ENCODE peak calls at places on chromosomes 6 and 20, in nine cellular contexts. L, T, J, R, I, X, P, E and N are unnamed samples.

GRCh38 chr20:59177266-59178250 is 13.9 kb downstream of the ZNF831 start:
- DNase-seq in X (no peak), I (no peak), T (no peak), J (no peak), E (no peak), P (no peak), L (no peak), R (no peak), N (no peak)

GRCh38 chr6:116764961-116765841 is at the start of gene FAM162B:
- DNase-seq in P (peak), I (peak), R (no peak), X (no peak), E (peak), L (peak), J (no peak), T (peak), N (no peak)

GRCh38 chr6:116561377-116562018 is 7.9 kb downstream of the CALHM4 start:
- DNase-seq in J (no peak), I (peak), X (peak), E (peak), R (peak), L (peak), T (peak), P (peak), N (no peak)

GRCh38 chr20:1255675-1256074 is 10.4 kb upstream of the SNPH start:
- DNase-seq in E (no peak), P (no peak), X (no peak), R (no peak), I (no peak), J (no peak), L (no peak), T (no peak), N (no peak)

GRCh38 chr20:10074513-10074912 is 39.7 kb downstream of the ANKEF1 start:
- DNase-seq in T (peak), P (peak), X (no peak), R (no peak), L (no peak), J (peak), E (peak), I (peak), N (no peak)

GRCh38 chr6:156852858-156853216 is 75.7 kb downstream of the ARID1B start:
- DNase-seq in J (no peak), X (no peak), I (no peak), E (no peak), T (no peak), P (no peak), R (no peak), L (no peak), N (no peak)

GRCh38 chr20:50995506-50995905 is 27.4 kb downstream of the KCNG1 start:
- DNase-seq in T (no peak), I (no peak), P (no peak), X (no peak), R (no peak), E (no peak), J (no peak), L (no peak), N (no peak)

GRCh38 chr6:30260036-30260504 is 46.9 kb upstream of the TRIM26 start:
- DNase-seq in R (no peak), X (no peak), J (no peak), E (no peak), L (no peak), P (no peak), T (no peak), I (peak), N (no peak)

GRCh38 chr6:132401120-132401940 is at the start of gene MOXD1:
- DNase-seq in I (peak), P (no peak), E (peak), R (no peak), L (peak), J (no peak), X (no peak), T (no peak), N (no peak)

GRCh38 chr6:92329416-92329815 is 1089.9 kb downstream of the EPHA7 start:
- DNase-seq in J (no peak), R (no peak), X (no peak), P (peak), I (no peak), L (no peak), E (no peak), T (no peak), N (no peak)

GRCh38 chr20:2746636-2747265 is 53.7 kb downstream of the CPXM1 start:
- DNase-seq in R (no peak), I (no peak), L (no peak), X (no peak), E (no peak), P (no peak), T (no peak), J (no peak), N (no peak)

GRCh38 chr20:35971981-35972380 is 3.6 kb downstream of the CNBD2 start:
- DNase-seq in E (no peak), P (no peak), X (no peak), I (no peak), J (no peak), R (no peak), L (no peak), T (no peak), N (no peak)

GRCh38 chr6:100998111-100998510 is 117.0 kb upstream of the ASCC3 start:
- DNase-seq in I (no peak), J (no peak), P (peak), L (no peak), R (no peak), T (no peak), X (no peak), E (no peak), N (no peak)

GRCh38 chr6:24492475-24492874 is 2.3 kb upstream of the ALDH5A1 start:
- DNase-seq in E (no peak), J (no peak), L (no peak), X (no peak), I (peak), R (no peak), T (no peak), P (no peak), N (no peak)

GRCh38 chr6:165768961-165769360 is 105.9 kb upstream of the PDE10A start:
- DNase-seq in T (no peak), R (no peak), E (no peak), J (no peak), I (no peak), P (no peak), X (no peak), L (no peak), N (no peak)

GRCh38 chr6:103122766-103123601 is 1729.5 kb downstream of the GRIK2 start:
- DNase-seq in T (no peak), X (no peak), P (peak), I (peak), J (peak), R (peak), L (no peak), E (no peak), N (no peak)

GRCh38 chr6:40436685-40437604 is 150.2 kb downstream of the LRFN2 start:
- DNase-seq in L (no peak), E (no peak), P (peak), T (no peak), J (no peak), I (no peak), X (no peak), R (no peak), N (no peak)

GRCh38 chr6:147709396-147710272 is 201.1 kb downstream of the SAMD5 start:
- DNase-seq in X (no peak), I (peak), E (no peak), R (no peak), T (no peak), J (no peak), L (no peak), P (no peak), N (no peak)

GRCh38 chr20:2217857-2218529 is 77.8 kb upstream of the TGM3 start:
- DNase-seq in L (no peak), P (no peak), I (no peak), J (no peak), X (no peak), T (peak), E (no peak), R (peak), N (no peak)

GRCh38 chr6:17115251-17116089 is 13.6 kb downstream of the STMND1 start:
- DNase-seq in J (peak), E (no peak), L (peak), X (no peak), I (peak), T (no peak), P (peak), R (no peak), N (no peak)

GRCh38 chr6:23027281-23027680 is 457.9 kb downstream of the HDGFL1 start:
- DNase-seq in R (no peak), X (no peak), E (no peak), T (no peak), J (no peak), P (no peak), L (no peak), I (no peak), N (no peak)

GRCh38 chr6:48613221-48613949 is 502.4 kb upstream of the PTCHD4 start:
- DNase-seq in X (no peak), L (no peak), I (no peak), E (no peak), J (peak), P (no peak), R (no peak), T (no peak), N (no peak)

GRCh38 chr6:18400831-18401446 is 13.8 kb downstream of the RNF144B start:
- DNase-seq in T (no peak), J (no peak), X (no peak), L (no peak), E (no peak), R (no peak), P (peak), I (no peak), N (no peak)

GRCh38 chr6:166489301-166490155 is 97.0 kb downstream of the RAMACL start:
- DNase-seq in E (peak), L (no peak), X (no peak), J (no peak), R (no peak), T (no peak), P (no peak), I (no peak), N (no peak)

GRCh38 chr20:38145094-38146075 is 19.7 kb downstream of the TGM2 start:
- DNase-seq in J (no peak), X (no peak), P (peak), R (no peak), T (no peak), E (no peak), L (peak), I (no peak), N (no peak)

GRCh38 chr20:34997171-34997570 is 41.5 kb downstream of the MYH7B start:
- DNase-seq in J (no peak), L (peak), E (no peak), P (no peak), I (no peak), R (no peak), T (no peak), X (no peak), N (no peak)

GRCh38 chr6:37714836-37715425 is 17.2 kb upstream of the MDGA1 start:
- DNase-seq in I (no peak), R (no peak), P (no peak), E (no peak), L (no peak), J (no peak), T (no peak), X (no peak), N (no peak)

GRCh38 chr6:46393161-46393939 is 97.9 kb downstream of the RCAN2 start:
- DNase-seq in J (no peak), X (no peak), T (no peak), R (no peak), P (no peak), L (no peak), E (no peak), I (no peak), N (no peak)

GRCh38 chr20:11234181-11234969 is 560.6 kb upstream of the JAG1 start:
- DNase-seq in X (no peak), I (no peak), L (no peak), T (no peak), J (no peak), E (no peak), P (no peak), R (no peak), N (no peak)

GRCh38 chr20:859661-860294 is 26.3 kb downstream of the FAM110A start:
- DNase-seq in X (no peak), I (no peak), R (no peak), J (no peak), L (no peak), P (no peak), T (no peak), E (no peak), N (no peak)

GRCh38 chr20:22581437-22582385 is 2.7 kb downstream of the FOXA2 start:
- DNase-seq in T (no peak), X (no peak), E (no peak), I (no peak), L (no peak), R (no peak), J (no peak), P (no peak), N (no peak)
- H3K4me3 ChIP-seq in T (no peak), X (no peak), E (no peak), I (no peak), L (no peak), R (peak), J (no peak), P (no peak), N (no peak)

GRCh38 chr6:2752477-2753115 is 1.9 kb upstream of the MYLK4 start:
- DNase-seq in J (no peak), P (no peak), L (no peak), T (no peak), E (no peak), I (no peak), X (no peak), R (no peak), N (no peak)

GRCh38 chr6:2754396-2754795 is 3.7 kb upstream of the MYLK4 start:
- DNase-seq in R (no peak), I (no peak), E (no peak), P (no peak), J (no peak), X (no peak), T (no peak), L (no peak), N (no peak)

GRCh38 chr6:2754911-2755310 is 4.2 kb upstream of the MYLK4 start:
- DNase-seq in R (no peak), X (no peak), T (no peak), J (no peak), L (no peak), P (no peak), I (no peak), E (no peak), N (no peak)

GRCh38 chr6:2753116-2753489 is 2.4 kb upstream of the MYLK4 start:
- DNase-seq in I (no peak), T (no peak), L (no peak), R (no peak), X (no peak), E (no peak), P (no peak), J (no peak), N (no peak)

DNA sequence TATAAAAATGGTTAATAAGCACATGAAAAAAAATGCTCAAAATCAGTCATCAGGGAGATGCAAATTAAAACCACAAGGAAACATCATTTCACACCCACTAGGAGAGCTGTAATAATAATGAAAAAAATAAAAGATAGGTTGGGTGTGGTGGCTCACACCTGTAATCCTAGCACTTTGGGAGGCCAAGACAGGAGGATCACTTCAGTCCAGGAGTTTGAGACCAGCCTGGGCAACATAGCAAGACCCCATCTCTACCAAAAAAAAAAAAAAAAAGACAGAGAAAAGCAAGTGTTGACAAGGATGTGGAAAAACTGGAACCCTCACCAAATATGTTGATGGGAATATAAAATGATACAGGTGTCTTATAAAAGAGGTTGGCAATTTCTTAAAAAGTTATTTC is 3.0 kb upstream of the MYLK4 start:
- DNase-seq in E (no peak), J (no peak), X (no peak), P (no peak), T (no peak), I (no peak), R (no peak), L (no peak), N (no peak)
- H3K4me3 ChIP-seq in E (no peak), J (no peak), X (no peak), P (no peak), T (no peak), I (no peak), R (no peak), L (no peak), N (no peak)

GRCh38 chr20:62062661-62063600 is 2.8 kb downstream of the TAF4 start:
- DNase-seq in X (no peak), L (no peak), R (no peak), J (no peak), E (no peak), T (no peak), I (no peak), P (no peak), N (no peak)
- H3K4me3 ChIP-seq in X (no peak), L (peak), R (no peak), J (no peak), E (peak), T (peak), I (no peak), P (peak), N (peak)

GRCh38 chr6:106704327-106704726 is 74.9 kb downstream of the QRSL1 start:
- DNase-seq in P (no peak), E (no peak), X (no peak), L (no peak), I (no peak), J (no peak), T (no peak), R (no peak), N (no peak)

GRCh38 chr6:106705156-106705555 is 75.8 kb downstream of the QRSL1 start:
- DNase-seq in T (no peak), L (no peak), P (no peak), R (no peak), E (no peak), X (no peak), J (no peak), I (no peak), N (no peak)

GRCh38 chr6:106702451-106703110 is 73.2 kb downstream of the QRSL1 start:
- DNase-seq in E (no peak), X (no peak), P (no peak), R (no peak), T (no peak), L (no peak), I (peak), J (no peak), N (no peak)

GRCh38 chr6:106700581-106700980 is 71.2 kb downstream of the QRSL1 start:
- DNase-seq in E (no peak), T (no peak), P (no peak), J (no peak), I (no peak), R (no peak), L (no peak), X (no peak), N (no peak)

DNA sequence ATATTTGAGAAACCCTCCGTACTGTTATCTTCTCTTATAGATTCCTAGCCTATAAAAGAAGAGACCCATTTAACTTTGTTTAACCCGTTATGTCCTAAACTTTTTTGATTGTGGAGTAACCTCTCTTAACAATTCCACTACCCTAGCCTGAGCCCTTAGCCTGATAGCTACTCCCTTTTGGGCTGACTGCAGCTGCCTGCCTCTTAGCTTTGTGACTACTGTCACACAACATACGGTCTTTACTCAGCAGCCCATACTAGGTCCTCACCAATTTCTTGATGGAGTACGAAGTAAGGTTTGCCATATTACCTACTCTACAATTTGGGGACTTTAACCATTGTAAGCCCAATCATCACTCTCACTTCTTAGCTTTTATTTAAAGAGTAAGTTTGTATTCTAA is 72.7 kb downstream of the QRSL1 start:
- DNase-seq in E (no peak), J (no peak), L (no peak), R (no peak), I (no peak), X (no peak), P (no peak), T (no peak), N (no peak)
- H3K4me3 ChIP-seq in E (no peak), J (no peak), L (no peak), R (no peak), I (no peak), X (no peak), P (no peak), T (no peak), N (no peak)

GRCh38 chr6:27422651-27423332 is 34.2 kb downstream of the ZNF391 start:
- DNase-seq in I (no peak), X (no peak), P (no peak), L (no peak), R (no peak), E (no peak), J (no peak), T (no peak), N (no peak)
- H3K4me3 ChIP-seq in I (no peak), X (no peak), P (no peak), L (no peak), R (no peak), E (no peak), J (peak), T (no peak), N (no peak)

GRCh38 chr6:28884423-28885148 is 39.2 kb downstream of the TRIM27 start:
- DNase-seq in E (no peak), R (no peak), P (no peak), L (no peak), J (no peak), T (no peak), X (peak), I (no peak), N (no peak)

GRCh38 chr6:28876702-28877101 is 47.1 kb downstream of the TRIM27 start:
- DNase-seq in L (no peak), E (no peak), T (no peak), R (no peak), I (no peak), P (no peak), J (no peak), X (no peak), N (no peak)

GRCh38 chr6:28880894-28881780 is 42.6 kb downstream of the TRIM27 start:
- DNase-seq in E (peak), R (peak), J (no peak), P (peak), T (peak), X (no peak), I (peak), L (peak), N (no peak)

GRCh38 chr6:28885149-28885738 is 38.5 kb downstream of the TRIM27 start:
- DNase-seq in L (no peak), E (no peak), I (no peak), R (no peak), P (no peak), T (no peak), J (no peak), X (no peak), N (no peak)

DNA sequence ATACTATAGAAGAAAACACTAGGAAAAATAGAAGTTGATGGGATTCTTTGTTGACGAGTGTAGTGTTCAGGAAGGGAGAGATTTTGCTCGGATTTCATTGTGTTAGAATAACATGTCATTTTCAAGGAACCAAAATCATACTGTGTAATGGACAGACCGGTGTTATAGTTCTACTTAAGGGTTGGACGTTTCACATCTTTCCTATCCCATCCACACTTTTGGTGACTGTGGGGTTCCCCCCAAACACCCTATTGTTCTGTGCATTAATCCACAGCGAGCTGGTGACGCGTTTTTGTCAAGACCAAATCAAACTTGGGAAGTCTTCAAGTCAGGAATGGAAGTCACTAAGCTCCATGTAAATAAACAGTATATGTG is 43.3 kb downstream of the TRIM27 start:
- DNase-seq in X (no peak), P (no peak), J (no peak), E (no peak), I (no peak), L (no peak), R (no peak), T (no peak), N (no peak)
- H3K4me3 ChIP-seq in X (no peak), P (peak), J (peak), E (peak), I (peak), L (peak), R (no peak), T (peak), N (peak)

GRCh38 chr20:4812641-4813075 is 90.9 kb downstream of the PRND start:
- DNase-seq in P (no peak), T (no peak), E (no peak), X (no peak), R (no peak), J (no peak), L (no peak), I (no peak), N (peak)

GRCh38 chr20:4813076-4813838 is 91.5 kb downstream of the PRND start:
- DNase-seq in I (no peak), R (no peak), J (no peak), P (no peak), X (no peak), E (peak), T (no peak), L (no peak), N (no peak)

GRCh38 chr20:4814696-4815252 is 93.1 kb downstream of the PRND start:
- DNase-seq in X (peak), J (no peak), T (no peak), E (no peak), R (no peak), L (no peak), P (no peak), I (no peak), N (no peak)

GRCh38 chr20:4815618-4816017 is 93.9 kb downstream of the PRND start:
- DNase-seq in L (no peak), J (no peak), P (no peak), E (no peak), I (no peak), X (no peak), T (no peak), R (no peak), N (no peak)

GRCh38 chr20:4813839-4814695 is 92.4 kb downstream of the PRND start:
- DNase-seq in E (no peak), T (peak), P (no peak), L (no peak), R (no peak), X (peak), J (no peak), I (no peak), N (no peak)
- H3K4me3 ChIP-seq in E (peak), T (peak), P (no peak), L (no peak), R (no peak), X (peak), J (no peak), I (no peak), N (no peak)

GRCh38 chr6:119129148-119129967 is 50.9 kb upstream of the FAM184A start:
- DNase-seq in X (no peak), J (no peak), P (peak), E (no peak), T (peak), I (peak), R (no peak), L (no peak), N (no peak)
- H3K4me3 ChIP-seq in X (no peak), J (no peak), P (no peak), E (no peak), T (no peak), I (no peak), R (no peak), L (no peak), N (no peak)